ENCODE peak calls at places on chromosome 9, in six cellular contexts. One of them, this sample, is unnamed.

GRCh38 chr9:123589666-123590239 is 233.8 kb downstream of the CRB2 start:
- DNase-seq in WTC11: no peak
- DNase-seq in RWPE2: no peak
- DNase-seq in mucosa of descending colon: no peak
- DNase-seq in HFFc6: no peak
- DNase-seq in HCT116: no peak
- DNase-seq in this sample: no peak

GRCh38 chr9:117098331-117098730 is 316.5 kb downstream of the ASTN2 start:
- DNase-seq in WTC11: no peak
- DNase-seq in HCT116: no peak
- DNase-seq in mucosa of descending colon: no peak
- DNase-seq in HFFc6: no peak
- DNase-seq in RWPE2: no peak
- DNase-seq in this sample: no peak

GRCh38 chr9:78577507-78577906 is 280.6 kb downstream of the PSAT1 start:
- DNase-seq in HFFc6: no peak
- DNase-seq in WTC11: no peak
- DNase-seq in RWPE2: no peak
- DNase-seq in HCT116: no peak
- DNase-seq in mucosa of descending colon: no peak
- DNase-seq in this sample: no peak

GRCh38 chr9:135605238-135605781 is 34.0 kb downstream of the GLT6D1 start:
- DNase-seq in mucosa of descending colon: peak; percentile 14
- DNase-seq in HCT116: no peak
- DNase-seq in HFFc6: no peak
- DNase-seq in RWPE2: peak; percentile 39
- DNase-seq in WTC11: no peak
- DNase-seq in this sample: no peak

GRCh38 chr9:8365029-8365428 is 565.5 kb upstream of the DMAC1 start:
- DNase-seq in RWPE2: no peak
- DNase-seq in HFFc6: no peak
- DNase-seq in mucosa of descending colon: no peak
- DNase-seq in HCT116: no peak
- DNase-seq in WTC11: no peak
- DNase-seq in this sample: no peak

GRCh38 chr9:112311497-112311896 is 21.9 kb downstream of the PTBP3 start:
- DNase-seq in HFFc6: no peak
- DNase-seq in WTC11: no peak
- DNase-seq in mucosa of descending colon: no peak
- DNase-seq in HCT116: no peak
- DNase-seq in RWPE2: no peak
- DNase-seq in this sample: no peak

GRCh38 chr9:79917417-79917816 is 345.7 kb downstream of the TLE4 start:
- DNase-seq in RWPE2: no peak
- DNase-seq in WTC11: no peak
- DNase-seq in mucosa of descending colon: no peak
- DNase-seq in HCT116: no peak
- DNase-seq in HFFc6: no peak
- DNase-seq in this sample: no peak

GRCh38 chr9:20684865-20685696 is 1.0 kb downstream of the FOCAD start:
- DNase-seq in HCT116: no peak
- DNase-seq in RWPE2: no peak
- DNase-seq in WTC11: no peak
- DNase-seq in mucosa of descending colon: no peak
- DNase-seq in HFFc6: peak; percentile 71
- DNase-seq in this sample: no peak

GRCh38 chr9:129328357-129329103 is 150.5 kb upstream of the IER5L start:
- DNase-seq in HCT116: no peak
- DNase-seq in HFFc6: no peak
- DNase-seq in RWPE2: no peak
- DNase-seq in mucosa of descending colon: no peak
- DNase-seq in WTC11: no peak
- DNase-seq in this sample: no peak

GRCh38 chr9:91071185-91071990 is 269.8 kb downstream of the SYK start:
- DNase-seq in mucosa of descending colon: no peak
- DNase-seq in HFFc6: peak; percentile 84
- DNase-seq in HCT116: no peak
- DNase-seq in RWPE2: peak; percentile 76
- DNase-seq in WTC11: no peak
- DNase-seq in this sample: no peak

GRCh38 chr9:108039491-108039890 is 549.9 kb upstream of the KLF4 start:
- DNase-seq in RWPE2: no peak
- DNase-seq in mucosa of descending colon: no peak
- DNase-seq in WTC11: no peak
- DNase-seq in HCT116: no peak
- DNase-seq in HFFc6: no peak
- DNase-seq in this sample: no peak

GRCh38 chr9:78210841-78211301 is 25.0 kb upstream of the CEP78 start:
- DNase-seq in HCT116: no peak
- DNase-seq in HFFc6: no peak
- DNase-seq in WTC11: no peak
- DNase-seq in RWPE2: no peak
- DNase-seq in mucosa of descending colon: no peak
- DNase-seq in this sample: no peak

GRCh38 chr9:4117835-4118610 is 181.8 kb downstream of the GLIS3 start:
- DNase-seq in HFFc6: no peak
- DNase-seq in mucosa of descending colon: peak; percentile 50
- DNase-seq in HCT116: no peak
- DNase-seq in RWPE2: no peak
- DNase-seq in WTC11: peak; percentile 87
- DNase-seq in this sample: no peak
- TF ChIP-seq CTCF in HFFc6: peak; percentile 64
- TF ChIP-seq CTCF in mucosa of descending colon: no peak
- TF ChIP-seq CTCF in HCT116: peak; percentile 4
- TF ChIP-seq CTCF in RWPE2: peak; percentile 13
- TF ChIP-seq CTCF in WTC11: peak; percentile 68
- TF ChIP-seq CTCF in this sample: no peak

GRCh38 chr9:72856985-72857631 is 95.7 kb downstream of the ALDH1A1 start:
- DNase-seq in WTC11: no peak
- DNase-seq in mucosa of descending colon: no peak
- DNase-seq in HFFc6: peak; percentile 76
- DNase-seq in HCT116: peak; percentile 65
- DNase-seq in RWPE2: no peak
- DNase-seq in this sample: no peak
- TF ChIP-seq CTCF in WTC11: peak; percentile 23
- TF ChIP-seq CTCF in mucosa of descending colon: peak; percentile 20
- TF ChIP-seq CTCF in HFFc6: peak; percentile 84
- TF ChIP-seq CTCF in HCT116: peak; percentile 60
- TF ChIP-seq CTCF in RWPE2: peak; percentile 82
- TF ChIP-seq CTCF in this sample: peak; percentile 50

GRCh38 chr9:110429453-110429852 is 91.8 kb upstream of the TXNDC8 start:
- DNase-seq in HCT116: no peak
- DNase-seq in RWPE2: no peak
- DNase-seq in HFFc6: no peak
- DNase-seq in WTC11: no peak
- DNase-seq in mucosa of descending colon: no peak
- DNase-seq in this sample: no peak
- TF ChIP-seq CTCF in HCT116: no peak
- TF ChIP-seq CTCF in RWPE2: peak; percentile 32
- TF ChIP-seq CTCF in HFFc6: peak; percentile 58
- TF ChIP-seq CTCF in WTC11: no peak
- TF ChIP-seq CTCF in mucosa of descending colon: no peak
- TF ChIP-seq CTCF in this sample: no peak

GRCh38 chr9:14159440-14160222 is 154.3 kb downstream of the NFIB start:
- DNase-seq in WTC11: no peak
- DNase-seq in RWPE2: no peak
- DNase-seq in mucosa of descending colon: no peak
- DNase-seq in HCT116: no peak
- DNase-seq in HFFc6: no peak
- DNase-seq in this sample: no peak
- TF ChIP-seq CTCF in WTC11: no peak
- TF ChIP-seq CTCF in RWPE2: no peak
- TF ChIP-seq CTCF in mucosa of descending colon: no peak
- TF ChIP-seq CTCF in HCT116: no peak
- TF ChIP-seq CTCF in HFFc6: no peak
- TF ChIP-seq CTCF in this sample: no peak

DNA sequence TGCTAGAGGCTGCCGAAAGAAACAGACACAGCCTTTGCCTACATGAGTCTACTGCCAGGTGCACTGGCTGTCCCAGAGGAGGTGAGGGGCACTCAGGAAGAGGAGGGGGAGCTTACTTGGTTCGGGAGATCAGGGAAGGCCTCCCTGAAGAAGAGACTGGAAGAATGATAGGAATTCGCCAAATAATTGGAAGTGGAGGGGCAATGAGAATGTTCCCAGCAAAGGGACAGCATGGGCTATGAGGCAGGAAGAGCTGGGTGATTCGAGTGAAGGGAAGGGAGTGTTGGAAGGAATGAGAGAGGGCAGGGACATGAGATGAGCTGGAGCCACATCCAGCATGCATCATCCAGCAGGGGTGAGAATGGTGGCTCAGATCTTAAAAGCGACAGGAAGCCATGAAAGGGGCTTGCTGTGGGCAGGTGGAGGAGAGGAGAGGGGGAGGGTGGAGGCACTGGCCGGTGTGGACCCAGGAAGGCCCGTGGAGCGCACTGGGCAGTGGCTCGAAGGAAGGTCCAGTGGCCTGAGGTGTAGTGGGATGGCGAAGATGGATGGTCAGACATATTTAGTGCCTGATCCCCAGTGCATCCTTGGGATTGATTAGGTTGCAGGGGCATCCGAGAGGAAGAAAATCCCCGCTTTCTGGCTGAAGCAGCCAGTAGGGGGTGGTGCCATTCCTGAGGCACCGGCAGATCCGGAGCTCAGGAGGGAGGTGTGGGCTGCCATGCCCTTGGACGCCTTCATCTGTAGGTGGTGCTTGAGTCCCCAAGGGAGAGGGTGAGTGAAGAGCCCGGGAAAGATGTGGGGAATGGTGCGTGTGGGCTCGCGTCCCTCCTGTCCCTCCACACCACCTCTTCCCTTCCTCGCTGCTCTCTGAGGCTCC is 53.5 kb upstream of the GARNL3 start:
- DNase-seq in WTC11: no peak
- DNase-seq in HCT116: no peak
- DNase-seq in RWPE2: no peak
- DNase-seq in mucosa of descending colon: no peak
- DNase-seq in HFFc6: no peak
- DNase-seq in this sample: no peak
- TF ChIP-seq CTCF in WTC11: no peak
- TF ChIP-seq CTCF in HCT116: no peak
- TF ChIP-seq CTCF in RWPE2: no peak
- TF ChIP-seq CTCF in mucosa of descending colon: no peak
- TF ChIP-seq CTCF in HFFc6: no peak
- TF ChIP-seq CTCF in this sample: no peak

DNA sequence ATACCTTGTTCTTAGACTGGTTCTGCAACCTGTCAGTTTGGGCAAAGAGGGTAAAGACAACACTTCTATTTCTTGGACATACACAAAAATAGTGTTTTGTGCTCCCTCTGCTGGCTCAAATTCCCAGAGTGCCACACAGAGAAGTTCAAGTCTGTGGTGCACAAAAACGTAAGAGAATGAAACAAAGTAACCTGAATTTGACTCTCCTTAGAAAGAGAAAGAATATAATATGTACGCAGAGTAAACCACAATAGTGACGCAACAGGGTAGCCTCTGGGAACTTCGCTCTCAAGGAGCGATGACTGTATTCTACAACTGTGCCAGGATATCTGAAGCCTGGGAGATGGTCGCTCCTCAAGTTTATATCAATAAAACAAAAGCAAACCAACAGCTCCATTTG is 18.5 kb downstream of the DDX31 start:
- DNase-seq in HCT116: no peak
- DNase-seq in WTC11: no peak
- DNase-seq in HFFc6: peak; percentile 43
- DNase-seq in mucosa of descending colon: no peak
- DNase-seq in RWPE2: no peak
- DNase-seq in this sample: no peak
- TF ChIP-seq CTCF in HCT116: peak; percentile 22
- TF ChIP-seq CTCF in WTC11: no peak
- TF ChIP-seq CTCF in HFFc6: peak; percentile 77
- TF ChIP-seq CTCF in mucosa of descending colon: no peak
- TF ChIP-seq CTCF in RWPE2: peak; percentile 71
- TF ChIP-seq CTCF in this sample: no peak

GRCh38 chr9:120921751-120922181 is 4.8 kb downstream of the TRAF1 start:
- DNase-seq in HCT116: no peak
- DNase-seq in WTC11: no peak
- DNase-seq in HFFc6: no peak
- DNase-seq in RWPE2: no peak
- DNase-seq in mucosa of descending colon: no peak
- DNase-seq in this sample: no peak
- TF ChIP-seq CTCF in HCT116: no peak
- TF ChIP-seq CTCF in WTC11: no peak
- TF ChIP-seq CTCF in HFFc6: no peak
- TF ChIP-seq CTCF in RWPE2: no peak
- TF ChIP-seq CTCF in mucosa of descending colon: no peak
- TF ChIP-seq CTCF in this sample: no peak

DNA sequence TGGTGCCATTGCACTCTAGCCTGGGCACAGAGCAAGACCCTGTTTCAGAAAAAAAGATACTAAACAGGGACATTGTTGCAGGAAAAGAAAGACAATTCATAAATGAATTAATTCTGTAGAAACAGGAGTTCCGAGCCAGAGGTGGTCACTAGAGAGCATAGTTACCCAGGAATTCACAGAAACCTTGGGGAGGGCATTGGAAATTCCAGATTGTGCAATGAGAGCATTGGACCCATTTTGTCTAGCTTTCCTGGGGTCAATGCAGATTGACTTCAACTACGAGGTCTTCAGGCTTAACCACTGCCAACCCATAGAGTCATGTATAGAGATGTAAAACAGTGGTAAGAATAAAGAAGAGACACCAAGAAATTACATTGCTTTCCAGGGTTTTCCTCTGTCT is 63.1 kb downstream of the ABHD17B start:
- DNase-seq in mucosa of descending colon: no peak
- DNase-seq in HFFc6: no peak
- DNase-seq in HCT116: no peak
- DNase-seq in RWPE2: no peak
- DNase-seq in WTC11: no peak
- DNase-seq in this sample: no peak
- TF ChIP-seq CTCF in mucosa of descending colon: no peak
- TF ChIP-seq CTCF in HFFc6: no peak
- TF ChIP-seq CTCF in HCT116: no peak
- TF ChIP-seq CTCF in RWPE2: no peak
- TF ChIP-seq CTCF in WTC11: no peak
- TF ChIP-seq CTCF in this sample: no peak

This sample was measured in nephron progenitor cell.